ENCODE peak calls at places on chromosomes 16 and 17, in nine cellular contexts. F is prostate gland, B is breast epithelium, S is H1, A is stomach, I is GM12891, E is GM12892, W is HL-60, Y is SK-N-MC. U is an unnamed sample.

GRCh38 chr17:15289285-15290185 is 24.4 kb upstream of the PMP22 start:
- DNase-seq in F (no peak), B (no peak), S (no peak), A (no peak), I (no peak), E (no peak), W (no peak), Y (no peak), U (no peak)

GRCh38 chr16:24689128-24689527 is 40.3 kb upstream of the TNRC6A start:
- DNase-seq in F (no peak), B (no peak), S (no peak), A (no peak), I (no peak), E (no peak), W (peak), Y (no peak), U (no peak)

GRCh38 chr17:11852911-11853310 is 144.4 kb downstream of the ZNF18 start:
- DNase-seq in F (no peak), B (no peak), S (no peak), A (no peak), I (no peak), E (no peak), W (no peak), Y (no peak), U (no peak)

GRCh38 chr16:74304164-74304834 is 7.7 kb downstream of the PSMD7 start:
- DNase-seq in F (no peak), B (no peak), S (no peak), A (no peak), I (no peak), E (no peak), W (no peak), Y (no peak), U (no peak)

GRCh38 chr17:81735181-81736102 is 23.4 kb downstream of the SLC25A10 start:
- DNase-seq in F (peak), B (no peak), S (no peak), A (peak), I (no peak), E (no peak), W (peak), Y (no peak), U (no peak)

GRCh38 chr16:23965137-23965733 is 129.5 kb downstream of the PRKCB start:
- DNase-seq in F (no peak), B (no peak), S (no peak), A (no peak), I (no peak), E (no peak), W (no peak), Y (no peak), U (no peak)

GRCh38 chr17:49508891-49509587 is 13.9 kb downstream of the NGFR start:
- DNase-seq in F (no peak), B (no peak), S (no peak), A (no peak), I (no peak), E (no peak), W (no peak), Y (no peak), U (no peak)

GRCh38 chr16:51816929-51817328 is 665.9 kb upstream of the SALL1 start:
- DNase-seq in F (no peak), B (no peak), S (no peak), A (no peak), I (no peak), E (no peak), W (no peak), Y (no peak), U (no peak)

GRCh38 chr17:77400445-77400870 is 259.7 kb downstream of the SEC14L1 start:
- DNase-seq in F (no peak), B (no peak), S (no peak), A (peak), I (peak), E (peak), W (peak), Y (no peak), U (no peak)

GRCh38 chr17:16878547-16879100 is 93.3 kb downstream of the TNFRSF13B start:
- DNase-seq in F (no peak), B (no peak), S (no peak), A (peak), I (no peak), E (no peak), W (no peak), Y (no peak), U (no peak)

GRCh38 chr16:87926246-87927194 is 9.8 kb downstream of the CA5A start:
- DNase-seq in F (no peak), B (no peak), S (no peak), A (no peak), I (no peak), E (peak), W (no peak), Y (no peak), U (no peak)

GRCh38 chr16:59633996-59634579 is 900.0 kb upstream of the GOT2 start:
- DNase-seq in F (no peak), B (no peak), S (no peak), A (no peak), I (no peak), E (no peak), W (no peak), Y (no peak), U (no peak)

GRCh38 chr16:86757704-86758040 is 179.3 kb downstream of the FOXL1 start:
- DNase-seq in F (no peak), B (no peak), S (no peak), A (no peak), I (no peak), E (no peak), W (no peak), Y (no peak), U (no peak)

GRCh38 chr16:60295451-60295850 is 1561.3 kb upstream of the GOT2 start:
- DNase-seq in F (no peak), B (no peak), S (no peak), A (no peak), I (no peak), E (no peak), W (no peak), Y (no peak), U (no peak)

GRCh38 chr16:35636831-35637230 is 2177.4 kb downstream of the TP53TG3F start:
- DNase-seq in F (no peak), B (no peak), S (no peak), A (no peak), I (no peak), E (no peak), W (no peak), Y (no peak), U (no peak)

GRCh38 chr17:3557768-3558583 is at the start of gene TRPV3:
- DNase-seq in F (peak), B (peak), S (no peak), A (peak), I (peak), E (peak), W (no peak), Y (no peak), U (peak)

GRCh38 chr17:50153650-50154575 is 3.4 kb upstream of the PPP1R9B start:
- DNase-seq in F (peak), B (peak), S (no peak), A (peak), I (no peak), E (no peak), W (no peak), Y (no peak), U (no peak)

DNA sequence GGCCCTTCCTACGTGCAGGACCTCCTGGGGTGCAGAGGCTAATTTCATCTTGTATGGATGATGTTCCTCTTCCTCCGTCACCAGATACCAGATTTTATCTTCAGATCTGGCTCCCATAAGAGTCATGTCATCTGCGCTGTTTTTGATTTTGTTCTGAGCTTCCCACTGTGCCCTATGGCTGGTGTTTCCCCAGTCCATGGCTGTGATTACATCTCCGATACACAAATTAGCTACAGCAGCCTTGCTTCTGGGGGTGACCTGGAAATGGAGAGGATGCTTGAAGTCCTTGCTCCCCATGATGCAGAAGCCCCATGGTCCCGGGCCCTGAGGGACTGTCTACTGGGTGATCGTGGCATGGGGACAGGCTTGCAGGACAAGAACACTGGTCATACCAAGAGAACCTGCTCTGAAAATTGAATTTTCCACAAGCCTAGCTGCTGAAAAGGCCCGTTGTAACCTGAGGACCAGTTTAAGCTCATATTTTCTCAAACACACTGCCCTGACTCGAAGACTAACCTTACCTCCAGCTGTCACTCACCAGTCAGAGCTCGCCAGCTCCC is 69.0 kb downstream of the KCNJ12 start:
- DNase-seq in F (no peak), B (no peak), S (no peak), A (no peak), I (no peak), E (no peak), W (no peak), Y (no peak), U (no peak)
- TF ChIP-seq POLR2AphosphoS5 in F (no peak), B (no peak), S (no peak), A (no peak), I (no peak), E (no peak), W (no peak), Y (no peak), U (no peak)

GRCh38 chr16:9053006-9053601 is 38.3 kb upstream of the HAPSTR1 start:
- DNase-seq in F (no peak), B (no peak), S (peak), A (peak), I (no peak), E (no peak), W (peak), Y (no peak), U (no peak)
- TF ChIP-seq POLR2AphosphoS5 in F (no peak), B (no peak), S (peak), A (no peak), I (no peak), E (no peak), W (no peak), Y (no peak), U (peak)

DNA sequence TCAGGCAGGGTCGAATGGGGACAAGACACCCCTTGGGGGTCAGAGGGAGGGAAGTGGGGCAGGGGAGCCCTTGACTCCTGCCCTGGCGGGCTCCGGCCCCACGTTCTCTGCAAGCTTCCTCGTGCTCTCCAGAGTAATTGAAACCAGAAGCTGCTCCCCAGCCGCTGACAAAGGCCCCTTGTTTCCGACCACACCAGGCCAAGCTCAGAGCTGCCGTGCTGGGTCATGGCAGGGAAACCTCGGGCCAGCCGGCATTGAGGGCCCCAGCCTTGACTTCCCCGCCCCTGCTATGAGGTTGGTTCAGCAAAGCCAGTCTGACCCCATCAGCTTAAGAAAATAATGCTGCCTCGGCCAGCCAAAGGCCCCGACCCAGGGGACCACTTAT is 43.3 kb downstream of the TIMM22 start:
- DNase-seq in F (no peak), B (peak), S (no peak), A (no peak), I (no peak), E (no peak), W (peak), Y (no peak), U (no peak)
- TF ChIP-seq POLR2AphosphoS5 in F (no peak), B (no peak), S (no peak), A (no peak), I (no peak), E (no peak), W (no peak), Y (no peak), U (no peak)

GRCh38 chr17:75323043-75323591 is 33.9 kb upstream of the SLC25A19 start:
- DNase-seq in F (peak), B (peak), S (peak), A (peak), I (no peak), E (no peak), W (peak), Y (peak), U (peak)
- TF ChIP-seq POLR2AphosphoS5 in F (peak), B (no peak), S (no peak), A (no peak), I (no peak), E (no peak), W (no peak), Y (no peak), U (peak)

U was measured in esophagus muscularis mucosa.